ENCODE peak calls at places on chromosomes 7 and 10, in eight cellular contexts. A is K562, T is HepG2, X is GM23338, C is HCT116, M is GM12878, N is Panc1, I is upper lobe of left lung. R is an unnamed sample.

GRCh38 chr10:81036257-81036656 is 498.6 kb downstream of the SH2D4B start:
- ATAC-seq in A (no peak), T (no peak), X (no peak), C (no peak), M (peak; percentile 90), N (no peak), I (no peak), R (no peak)

GRCh38 chr7:55018361-55019328 is at the start of gene EGFR:
- ATAC-seq in A (no peak), T (peak; percentile 78), X (peak; percentile 64), C (peak; percentile 89), M (no peak), N (peak; percentile 94), I (peak; percentile 88), R (peak; percentile 86)

GRCh38 chr10:3248526-3249255 is 76.1 kb upstream of the PITRM1 start:
- ATAC-seq in A (peak; percentile 66), T (no peak), X (no peak), C (peak; percentile 85), M (no peak), N (peak; percentile 73), I (no peak), R (peak; percentile 88)

GRCh38 chr10:5862360-5862929 is 27.2 kb downstream of the ANKRD16 start:
- ATAC-seq in A (no peak), T (peak; percentile 17), X (no peak), C (no peak), M (peak; percentile 96), N (no peak), I (no peak), R (no peak)

GRCh38 chr10:96319754-96320514 is 15.7 kb downstream of the DNTT start:
- ATAC-seq in A (no peak), T (no peak), X (no peak), C (no peak), M (no peak), N (no peak), I (no peak), R (no peak)

GRCh38 chr7:14219125-14219524 is 229.7 kb upstream of the ETV1 start:
- ATAC-seq in A (no peak), T (no peak), X (no peak), C (no peak), M (no peak), N (no peak), I (no peak), R (no peak)

GRCh38 chr7:19665399-19666008 is 43.3 kb downstream of the POLR1F start:
- ATAC-seq in A (peak; percentile 63), T (peak; percentile 24), X (no peak), C (no peak), M (peak; percentile 77), N (peak; percentile 72), I (no peak), R (no peak)

GRCh38 chr10:7832060-7832459 is 13.8 kb downstream of the TAF3 start:
- ATAC-seq in A (no peak), T (no peak), X (no peak), C (no peak), M (no peak), N (no peak), I (no peak), R (no peak)

GRCh38 chr7:159213253-159213652 is 68.6 kb upstream of the VIPR2 start:
- ATAC-seq in A (no peak), T (no peak), X (no peak), C (no peak), M (no peak), N (no peak), I (no peak), R (no peak)

DNA sequence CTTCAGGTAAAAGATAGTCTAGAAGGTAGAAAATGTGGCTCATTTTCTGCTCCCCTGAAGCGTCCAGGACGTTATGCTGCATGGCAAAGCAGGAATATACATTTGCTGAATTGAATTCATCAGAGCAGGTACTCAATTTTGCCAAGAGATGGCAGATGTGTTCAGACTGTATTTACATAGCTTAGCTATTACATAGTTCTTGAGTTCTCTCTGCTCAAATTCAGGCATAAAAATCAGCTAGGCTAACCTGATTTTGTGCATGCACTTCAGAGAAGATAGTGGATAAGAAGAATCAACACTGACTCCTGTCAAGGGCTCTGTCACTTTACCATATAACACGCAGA is 209.2 kb upstream of the FAM3C start:
- ATAC-seq in A (peak; percentile 45), T (peak; percentile 71), X (no peak), C (peak; percentile 74), M (peak; percentile 57), N (peak; percentile 58), I (no peak), R (no peak)
- TF ChIP-seq CTCF in A (no peak), T (peak; percentile 42), X (peak; percentile 29), C (peak; percentile 29), M (no peak), N (peak; percentile 30), I (peak; percentile 13), R (no peak)

GRCh38 chr10:110413049-110413783 is 84.5 kb upstream of the DUSP5 start:
- ATAC-seq in A (no peak), T (no peak), X (no peak), C (no peak), M (peak; percentile 3), N (no peak), I (no peak), R (no peak)
- H3K4me1 ChIP-seq in A (peaks cover 2% of the 10 kb centered on the region), T (peaks cover 50% of the 10 kb centered on the region), X (peaks cover 2% of the 10 kb centered on the region), C (peaks cover 100% of the 10 kb centered on the region), M (peaks cover 84% of the 10 kb centered on the region), N (peaks cover 8% of the 10 kb centered on the region), I (peaks cover 32% of the 10 kb centered on the region), R (no peaks in the 10 kb centered on the region)

DNA sequence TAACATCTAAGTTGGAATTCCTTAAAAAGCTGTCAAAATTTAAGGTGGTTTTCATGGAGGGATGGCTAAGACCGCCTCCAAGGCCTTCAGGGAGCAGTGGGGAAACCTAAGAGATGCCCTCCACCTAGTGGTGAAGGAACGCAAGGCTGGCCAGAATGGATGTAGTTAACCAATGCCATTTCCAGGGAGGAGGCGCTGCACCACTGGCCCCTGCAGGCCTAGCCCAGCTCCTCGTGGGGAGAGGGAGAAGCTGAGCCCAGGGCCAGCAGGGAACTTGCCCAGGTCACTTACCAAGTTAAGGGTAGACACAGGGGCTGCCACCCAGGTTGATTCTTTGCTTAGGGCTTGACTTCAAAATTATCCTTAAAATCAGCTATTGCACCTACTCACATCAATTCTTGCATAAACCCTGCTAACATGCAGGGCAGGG is 32.0 kb downstream of the FIGNL1 start:
- ATAC-seq in A (peak; percentile 100), T (peak; percentile 99), X (peak; percentile 97), C (peak; percentile 100), M (peak; percentile 96), N (peak; percentile 100), I (peak; percentile 82), R (peak; percentile 63)
- TF ChIP-seq POLR2AphosphoS5 in A (no peak), T (no peak), X (no peak), C (no peak), M (no peak), N (no peak), I (no peak), R (no peak)

GRCh38 chr10:104925232-104925851 is 284.3 kb downstream of the SORCS3 start:
- ATAC-seq in A (peak; percentile 37), T (peak; percentile 79), X (peak; percentile 92), C (peak; percentile 92), M (peak; percentile 70), N (peak; percentile 85), I (no peak), R (no peak)
- TF ChIP-seq CTCF in A (no peak), T (peak; percentile 52), X (peak; percentile 81), C (peak; percentile 94), M (peak; percentile 68), N (peak; percentile 85), I (peak; percentile 48), R (peak; percentile 28)

GRCh38 chr7:155377071-155377836 is 79.6 kb downstream of the INSIG1 start:
- ATAC-seq in A (no peak), T (no peak), X (no peak), C (no peak), M (no peak), N (peak; percentile 13), I (no peak), R (no peak)
- H3K4me1 ChIP-seq in A (peaks cover 29% of the 10 kb centered on the region), T (peaks cover 13% of the 10 kb centered on the region), X (peaks cover 54% of the 10 kb centered on the region), C (peaks cover 11% of the 10 kb centered on the region), M (peaks cover 4% of the 10 kb centered on the region), N (peaks cover 4% of the 10 kb centered on the region), I (peaks cover 74% of the 10 kb centered on the region), R (peaks cover 48% of the 10 kb centered on the region)

DNA sequence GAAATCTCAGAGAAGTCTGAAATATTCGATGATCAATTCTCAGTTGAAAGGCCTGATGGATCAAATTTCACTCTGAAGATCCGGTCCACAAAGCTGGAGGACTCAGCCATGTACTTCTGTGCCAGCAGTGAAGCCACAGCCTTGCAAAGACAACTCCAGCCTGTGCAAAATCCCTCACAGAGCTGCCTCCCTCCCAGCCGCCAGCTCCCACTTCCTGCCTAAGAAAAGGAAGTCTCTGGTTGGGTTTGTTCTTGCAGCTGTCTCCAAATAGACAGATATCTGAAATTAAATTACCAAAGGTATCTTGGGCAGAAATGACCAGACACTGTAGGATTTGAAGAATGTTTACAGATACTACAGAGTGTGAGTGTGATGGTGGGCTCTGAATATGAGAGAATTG is 43.4 kb upstream of the PRSS58 start:
- ATAC-seq in A (no peak), T (no peak), X (no peak), C (no peak), M (no peak), N (no peak), I (no peak), R (no peak)
- TF ChIP-seq POLR2AphosphoS5 in A (no peak), T (no peak), X (no peak), C (no peak), M (no peak), N (no peak), I (no peak), R (no peak)

R was measured in gastroesophageal sphincter.